ENCODE peak calls at places on chromosomes 6 and 20, in five cellular contexts. One of them, this sample, is unnamed.

GRCh38 chr20:20160513-20160912 is 108.2 kb downstream of the CFAP61 start:
- DNase-seq in GM12878: no peak
- DNase-seq in ovary: no peak
- DNase-seq in IMR-90: no peak
- DNase-seq in GM12891: no peak
- DNase-seq in this sample: no peak

GRCh38 chr6:111850288-111850937 is 22.8 kb downstream of the FYN start:
- DNase-seq in GM12878: no peak
- DNase-seq in ovary: no peak
- DNase-seq in IMR-90: no peak
- DNase-seq in GM12891: no peak
- DNase-seq in this sample: no peak

GRCh38 chr20:48823960-48824497 is 3.8 kb downstream of the PREX1 start:
- DNase-seq in GM12878: peak
- DNase-seq in ovary: no peak
- DNase-seq in IMR-90: peak
- DNase-seq in GM12891: peak
- DNase-seq in this sample: peak

GRCh38 chr6:34316442-34317171 is 67.8 kb upstream of the SMIM29 start:
- DNase-seq in GM12878: no peak
- DNase-seq in ovary: no peak
- DNase-seq in IMR-90: no peak
- DNase-seq in GM12891: no peak
- DNase-seq in this sample: no peak

GRCh38 chr6:74519172-74519571 is 686.7 kb downstream of the COL12A1 start:
- DNase-seq in GM12878: no peak
- DNase-seq in ovary: no peak
- DNase-seq in IMR-90: peak
- DNase-seq in GM12891: no peak
- DNase-seq in this sample: no peak

GRCh38 chr6:7846971-7847818 is 63.4 kb downstream of the TXNDC5 start:
- DNase-seq in GM12878: no peak
- DNase-seq in ovary: no peak
- DNase-seq in IMR-90: peak
- DNase-seq in GM12891: no peak
- DNase-seq in this sample: no peak

GRCh38 chr6:163943647-163944395 is 529.3 kb downstream of the QKI start:
- DNase-seq in GM12878: no peak
- DNase-seq in ovary: no peak
- DNase-seq in IMR-90: peak
- DNase-seq in GM12891: no peak
- DNase-seq in this sample: no peak

GRCh38 chr20:3461191-3461874 is 9.5 kb upstream of the ATRN start:
- DNase-seq in GM12878: no peak
- DNase-seq in ovary: no peak
- DNase-seq in IMR-90: peak
- DNase-seq in GM12891: no peak
- DNase-seq in this sample: no peak

GRCh38 chr6:73968358-73968757 is 272.4 kb downstream of the CD109 start:
- DNase-seq in GM12878: no peak
- DNase-seq in ovary: no peak
- DNase-seq in IMR-90: peak
- DNase-seq in GM12891: no peak
- DNase-seq in this sample: no peak

GRCh38 chr6:129844118-129844891 is 16.8 kb downstream of the TMEM244 start:
- DNase-seq in GM12878: no peak
- DNase-seq in ovary: no peak
- DNase-seq in IMR-90: peak
- DNase-seq in GM12891: no peak
- DNase-seq in this sample: peak

GRCh38 chr20:23608251-23608846 is 2.6 kb upstream of the CST9 start:
- DNase-seq in GM12878: no peak
- DNase-seq in ovary: no peak
- DNase-seq in IMR-90: no peak
- DNase-seq in GM12891: no peak
- DNase-seq in this sample: no peak

GRCh38 chr6:41426888-41427641 is 91.7 kb downstream of the NCR2 start:
- DNase-seq in GM12878: no peak
- DNase-seq in ovary: no peak
- DNase-seq in IMR-90: no peak
- DNase-seq in GM12891: no peak
- DNase-seq in this sample: no peak

GRCh38 chr6:146859795-146860495 is 261.2 kb downstream of the ADGB start:
- DNase-seq in GM12878: no peak
- DNase-seq in ovary: no peak
- DNase-seq in IMR-90: no peak
- DNase-seq in GM12891: no peak
- DNase-seq in this sample: no peak

GRCh38 chr6:27073441-27073840 is 174.1 kb upstream of the PRSS16 start:
- DNase-seq in GM12878: no peak
- DNase-seq in ovary: no peak
- DNase-seq in IMR-90: no peak
- DNase-seq in GM12891: no peak
- DNase-seq in this sample: no peak

GRCh38 chr6:7920425-7920824 is 9.8 kb upstream of the TXNDC5 start:
- DNase-seq in GM12878: no peak
- DNase-seq in ovary: no peak
- DNase-seq in IMR-90: no peak
- DNase-seq in GM12891: no peak
- DNase-seq in this sample: no peak

GRCh38 chr20:23662276-23662870 is 24.6 kb upstream of the CST3 start:
- DNase-seq in GM12878: no peak
- DNase-seq in ovary: no peak
- DNase-seq in IMR-90: no peak
- DNase-seq in GM12891: no peak
- DNase-seq in this sample: no peak

DNA sequence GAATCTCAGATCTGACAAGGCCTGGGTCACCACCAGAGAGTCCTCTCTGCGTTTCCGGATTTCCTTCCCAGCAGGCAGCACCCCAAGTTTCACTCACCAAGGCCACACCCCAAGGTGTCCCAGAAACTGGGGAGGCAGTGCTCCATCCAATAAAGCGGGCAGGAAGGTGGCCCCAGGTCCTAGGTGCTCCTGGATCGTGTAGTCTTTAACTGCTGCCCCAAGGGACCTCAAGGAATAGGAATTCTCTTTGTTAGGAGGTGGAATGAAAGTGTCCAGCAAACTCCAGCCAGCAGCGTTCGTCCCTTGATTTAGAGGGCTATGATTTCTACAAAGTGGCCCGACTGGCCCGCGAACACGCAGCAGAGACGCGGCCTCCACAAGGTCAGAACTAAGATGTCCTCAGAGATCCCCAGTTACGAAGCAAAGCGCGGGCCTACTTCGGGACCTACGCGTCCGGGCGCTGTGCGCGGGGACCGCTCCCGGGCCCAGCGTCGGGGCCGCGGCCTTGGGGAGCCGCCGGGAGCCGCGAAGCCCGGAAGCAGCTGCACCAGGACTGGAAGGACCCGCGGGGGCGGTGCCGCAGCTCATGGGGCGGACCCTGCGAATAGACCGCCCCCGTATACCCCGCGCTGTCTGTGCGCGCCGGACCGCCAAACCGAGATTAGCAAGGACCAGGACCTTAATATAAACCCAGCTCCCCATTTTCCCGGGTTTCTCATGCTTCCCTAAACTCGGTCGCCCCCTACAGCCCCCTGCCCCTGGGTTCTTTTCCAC is at the start of gene C6orf47:
- DNase-seq in GM12878: no peak
- DNase-seq in ovary: peak
- DNase-seq in IMR-90: peak
- DNase-seq in GM12891: peak
- DNase-seq in this sample: peak
- TF ChIP-seq POLR2A in GM12878: peak
- TF ChIP-seq POLR2A in ovary: peak
- TF ChIP-seq POLR2A in IMR-90: peak
- TF ChIP-seq POLR2A in GM12891: peak
- TF ChIP-seq POLR2A in this sample: peak

GRCh38 chr20:21189761-21190523 is 64.1 kb downstream of the KIZ start:
- DNase-seq in GM12878: no peak
- DNase-seq in ovary: no peak
- DNase-seq in IMR-90: no peak
- DNase-seq in GM12891: no peak
- DNase-seq in this sample: no peak
- TF ChIP-seq POLR2A in GM12878: no peak
- TF ChIP-seq POLR2A in ovary: no peak
- TF ChIP-seq POLR2A in IMR-90: no peak
- TF ChIP-seq POLR2A in GM12891: no peak
- TF ChIP-seq POLR2A in this sample: no peak

GRCh38 chr6:104955927-104956662 is 812 bp upstream of the LIN28B start:
- DNase-seq in GM12878: no peak
- DNase-seq in ovary: no peak
- DNase-seq in IMR-90: no peak
- DNase-seq in GM12891: no peak
- DNase-seq in this sample: no peak
- TF ChIP-seq POLR2A in GM12878: no peak
- TF ChIP-seq POLR2A in ovary: no peak
- TF ChIP-seq POLR2A in IMR-90: no peak
- TF ChIP-seq POLR2A in GM12891: no peak
- TF ChIP-seq POLR2A in this sample: no peak

GRCh38 chr6:10720229-10720959 is 2.5 kb upstream of the TMEM14C start:
- DNase-seq in GM12878: no peak
- DNase-seq in ovary: peak
- DNase-seq in IMR-90: peak
- DNase-seq in GM12891: peak
- DNase-seq in this sample: no peak
- TF ChIP-seq POLR2A in GM12878: peak
- TF ChIP-seq POLR2A in ovary: no peak
- TF ChIP-seq POLR2A in IMR-90: no peak
- TF ChIP-seq POLR2A in GM12891: no peak
- TF ChIP-seq POLR2A in this sample: peak

DNA sequence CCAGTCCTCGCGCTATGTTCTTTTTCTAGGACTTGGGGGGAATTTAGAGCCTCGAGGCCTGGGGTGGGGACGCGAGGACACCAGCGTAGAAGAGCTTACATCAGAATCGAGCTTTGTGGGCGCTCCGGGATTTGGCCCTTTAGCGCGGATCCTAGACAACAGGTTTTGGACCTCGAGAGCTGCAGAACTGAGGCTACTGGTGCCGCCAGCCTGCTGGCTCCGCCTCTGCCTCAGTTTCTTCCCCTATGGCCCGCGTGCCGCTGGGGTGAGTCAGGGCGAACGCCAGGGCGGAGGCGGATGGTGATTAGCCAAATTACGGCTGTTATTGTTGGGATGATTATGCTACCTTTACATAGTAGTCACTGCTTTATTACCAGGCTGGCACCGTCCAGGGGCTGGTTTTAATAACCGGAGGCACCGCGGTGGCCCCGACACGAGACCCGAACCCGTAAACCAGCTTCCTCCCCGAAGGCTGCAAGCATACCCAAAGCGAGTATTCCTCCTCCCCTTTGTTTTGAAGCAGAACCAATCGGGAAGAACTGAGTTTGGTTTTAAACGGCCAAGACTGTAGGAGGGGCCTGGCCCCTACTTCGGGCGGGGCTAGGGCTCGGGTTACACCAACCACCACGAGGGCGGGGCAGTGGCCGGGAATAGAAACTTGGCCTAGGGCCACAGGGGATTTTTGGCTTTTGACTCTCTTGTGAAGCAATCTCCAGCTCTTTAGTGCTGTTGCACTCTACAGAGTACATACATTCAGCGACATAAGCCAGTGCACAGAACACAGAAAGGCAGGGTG is 639 bp upstream of the GTPBP2 start:
- DNase-seq in GM12878: peak
- DNase-seq in ovary: peak
- DNase-seq in IMR-90: peak
- DNase-seq in GM12891: peak
- DNase-seq in this sample: peak
- TF ChIP-seq POLR2A in GM12878: peak
- TF ChIP-seq POLR2A in ovary: peak
- TF ChIP-seq POLR2A in IMR-90: peak
- TF ChIP-seq POLR2A in GM12891: peak
- TF ChIP-seq POLR2A in this sample: peak